ENCODE peak calls at places on chromosomes 12 and 14, in six cellular contexts. M, H, W, D, E and L are unnamed samples.

GRCh38 chr12:51036165-51036765 is 10.1 kb upstream of the SLC11A2 start:
- DNase-seq in E (no peak), D (no peak), M (no peak), W (no peak), H (no peak), L (no peak)

GRCh38 chr14:74634964-74635363 is 22.9 kb upstream of the LTBP2 start:
- DNase-seq in D (no peak), W (no peak), E (peak; percentile 33), M (no peak), H (peak; percentile 15), L (peak; percentile 63)

GRCh38 chr12:1726753-1727152 is 35.9 kb downstream of the ADIPOR2 start:
- DNase-seq in H (no peak), D (no peak), M (no peak), E (no peak), W (no peak), L (no peak)

GRCh38 chr14:100524933-100525243 is 62.3 kb downstream of the BEGAIN start:
- DNase-seq in H (no peak), E (peak; percentile 81), M (no peak), D (peak; percentile 76), W (no peak), L (peak; percentile 82)

GRCh38 chr14:102902523-102903247 is 19.8 kb upstream of the AMN start:
- DNase-seq in D (no peak), H (no peak), E (no peak), M (no peak), W (no peak), L (no peak)

GRCh38 chr12:124273630-124274029 is 21.3 kb upstream of the RFLNA start:
- DNase-seq in W (no peak), M (peak; percentile 66), D (peak; percentile 66), E (no peak), H (no peak), L (peak; percentile 94)

GRCh38 chr12:86256169-86256568 is at the start of gene MGAT4C:
- DNase-seq in H (no peak), M (no peak), D (no peak), E (peak; percentile 39), W (no peak), L (no peak)

GRCh38 chr12:39830862-39831520 is 211.4 kb upstream of the ABCD2 start:
- DNase-seq in E (no peak), M (no peak), W (no peak), D (no peak), H (no peak), L (no peak)

GRCh38 chr14:64444984-64445845 is 20.1 kb upstream of the AKAP5 start:
- DNase-seq in E (no peak), D (no peak), W (no peak), H (no peak), M (peak; percentile 92), L (no peak)

GRCh38 chr12:32261638-32262037 is 137.7 kb upstream of the FGD4 start:
- DNase-seq in E (peak; percentile 50), M (peak; percentile 63), H (no peak), W (no peak), D (peak; percentile 48), L (peak; percentile 79)

GRCh38 chr12:57929092-57929830 is 12.1 kb upstream of the ATP23 start:
- DNase-seq in W (no peak), E (no peak), M (no peak), D (no peak), H (no peak), L (no peak)

GRCh38 chr12:58463050-58463449 is 457.3 kb downstream of the LRIG3 start:
- DNase-seq in M (no peak), W (no peak), D (no peak), H (no peak), E (no peak), L (no peak)

GRCh38 chr14:67882973-67883372 is 63.4 kb downstream of the RAD51B start:
- DNase-seq in H (no peak), D (no peak), E (no peak), W (no peak), M (no peak), L (no peak)

GRCh38 chr14:49971156-49972141 is 78.6 kb downstream of the ARF6 start:
- DNase-seq in H (no peak), W (no peak), M (peak; percentile 93), D (no peak), E (no peak), L (no peak)

GRCh38 chr12:104569348-104570173 is 112.8 kb downstream of the CHST11 start:
- DNase-seq in M (peak; percentile 91), D (no peak), W (peak; percentile 35), H (no peak), E (no peak), L (no peak)

GRCh38 chr12:4109826-4110225 is 163.7 kb upstream of the CCND2 start:
- DNase-seq in D (no peak), W (no peak), M (no peak), E (no peak), H (no peak), L (no peak)

GRCh38 chr12:82627799-82628198 is 58.9 kb upstream of the TMTC2 start:
- DNase-seq in D (no peak), H (no peak), W (no peak), M (peak; percentile 53), E (peak; percentile 64), L (peak; percentile 71)

GRCh38 chr12:113231275-113232231 is 10.3 kb downstream of the TPCN1 start:
- DNase-seq in H (no peak), M (no peak), E (no peak), W (peak; percentile 1), D (no peak), L (peak; percentile 87)

GRCh38 chr14:29528889-29529288 is 398.8 kb downstream of the PRKD1 start:
- DNase-seq in M (peak; percentile 1), E (no peak), W (no peak), H (no peak), D (no peak), L (no peak)

GRCh38 chr12:94790822-94791221 is 140.5 kb upstream of the TMCC3 start:
- DNase-seq in M (no peak), H (no peak), D (no peak), W (no peak), E (no peak), L (no peak)

GRCh38 chr14:75156901-75157300 is 19.5 kb downstream of the TMED10 start:
- DNase-seq in E (no peak), M (no peak), W (no peak), D (no peak), H (no peak), L (no peak)

GRCh38 chr12:102021540-102022246 is 40.1 kb downstream of the WASHC3 start:
- DNase-seq in D (no peak), E (no peak), H (no peak), W (no peak), M (no peak), L (no peak)

GRCh38 chr14:60647081-60647836 is 2.0 kb downstream of the SIX1 start:
- DNase-seq in H (no peak), D (peak; percentile 49), M (no peak), E (peak; percentile 80), W (peak; percentile 75), L (peak; percentile 81)

GRCh38 chr14:89443002-89443660 is 26.1 kb upstream of the FOXN3 start:
- DNase-seq in D (no peak), H (no peak), E (no peak), M (no peak), W (no peak), L (no peak)

GRCh38 chr12:89448951-89449371 is 75.6 kb downstream of the GALNT4 start:
- DNase-seq in M (no peak), D (no peak), E (no peak), H (no peak), W (no peak), L (no peak)

GRCh38 chr12:85874064-85874463 is at the start of gene NTS:
- DNase-seq in M (no peak), W (no peak), E (peak; percentile 42), H (no peak), D (no peak), L (peak; percentile 78)

GRCh38 chr12:76623929-76624328 is 64.4 kb upstream of the OSBPL8 start:
- DNase-seq in W (no peak), D (no peak), H (no peak), M (no peak), E (no peak), L (no peak)

GRCh38 chr12:25552681-25553080 is 402 bp downstream of the LMNTD1 start:
- DNase-seq in W (no peak), M (no peak), E (no peak), H (no peak), D (no peak), L (no peak)

DNA sequence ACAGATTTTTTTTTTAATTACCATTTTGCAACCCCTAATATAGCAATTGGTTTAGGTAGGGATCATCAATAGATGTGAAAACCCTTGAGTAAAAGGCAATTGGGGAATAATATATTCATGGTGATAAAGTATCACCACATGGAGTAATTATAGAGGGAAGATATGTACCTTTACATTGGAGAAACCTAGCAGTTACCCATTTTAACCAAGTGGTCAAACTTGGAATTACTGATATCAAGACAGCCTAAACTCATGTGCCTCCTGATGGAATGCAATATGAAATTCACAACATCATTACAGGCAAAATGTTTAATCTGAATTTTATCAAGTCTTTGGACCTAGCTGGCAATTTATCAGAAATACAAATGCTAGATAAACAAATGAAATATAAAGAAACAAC is 6.7 kb upstream of the SLC10A1 start:
- DNase-seq in W (no peak), D (no peak), E (no peak), M (no peak), H (no peak), L (no peak)
- TF ChIP-seq CTCF in W (no peak), D (no peak), E (peak; percentile 23), M (peak; percentile 6), H (no peak), L (peak; percentile 53)

GRCh38 chr12:117900561-117900960 is 68.2 kb downstream of the KSR2 start:
- DNase-seq in E (no peak), H (no peak), D (no peak), M (no peak), W (no peak), L (no peak)
- TF ChIP-seq CTCF in E (no peak), H (no peak), D (no peak), M (no peak), W (no peak), L (no peak)

GRCh38 chr12:103128862-103129501 is 171.5 kb downstream of the ASCL1 start:
- DNase-seq in W (no peak), M (no peak), H (no peak), E (no peak), D (no peak), L (no peak)

GRCh38 chr12:103130564-103130963 is 173.1 kb downstream of the ASCL1 start:
- DNase-seq in W (no peak), M (no peak), H (no peak), E (no peak), D (no peak), L (no peak)
- TF ChIP-seq CTCF in W (no peak), M (no peak), H (no peak), E (no peak), D (no peak), L (no peak)

GRCh38 chr12:107221909-107222308 is 128.6 kb upstream of the CRY1 start:
- DNase-seq in E (no peak), H (no peak), W (no peak), M (no peak), D (no peak), L (no peak)

GRCh38 chr12:107225626-107226025 is 132.3 kb upstream of the CRY1 start:
- DNase-seq in E (peak; percentile 29), M (no peak), D (peak; percentile 44), W (no peak), H (no peak), L (peak; percentile 82)

GRCh38 chr12:107219301-107219700 is 126.0 kb upstream of the CRY1 start:
- DNase-seq in E (no peak), M (no peak), D (no peak), W (no peak), H (no peak), L (no peak)

GRCh38 chr12:107228076-107228475 is 134.7 kb upstream of the CRY1 start:
- DNase-seq in H (no peak), E (peak; percentile 49), M (no peak), W (no peak), D (no peak), L (peak; percentile 58)

GRCh38 chr12:107223816-107224215 is 130.5 kb upstream of the CRY1 start:
- DNase-seq in W (no peak), H (no peak), D (no peak), E (no peak), M (no peak), L (no peak)
- TF ChIP-seq CTCF in W (no peak), H (no peak), D (no peak), E (no peak), M (no peak), L (no peak)